ENCODE peak calls at places on chromosomes 3 and 15, in seven cellular contexts. N is Peyer's patch, Z is A172, S is AG04450, D is neural crest cell, T is hypothalamus, F is MCF 10A. X is an unnamed sample.
A peak's percentile ranks its signal among the peaks of the same experiment; 100 is the strongest.

GRCh38 chr3:187293977-187294376 is 2.4 kb upstream of the MASP1 start:
- DNase-seq in N (no peak), Z (no peak), S (no peak), D (no peak), T (no peak), F (no peak), X (peak; percentile 42)

GRCh38 chr15:40043927-40044716 is 5.1 kb upstream of the SRP14 start:
- DNase-seq in N (no peak), Z (no peak), S (no peak), D (no peak), T (no peak), F (no peak), X (no peak)

GRCh38 chr3:123038751-123039150 is 11.2 kb upstream of the SEMA5B start:
- DNase-seq in N (no peak), Z (no peak), S (no peak), D (no peak), T (no peak), F (no peak), X (no peak)

GRCh38 chr3:188137062-188137461 is 16.9 kb upstream of the LPP start:
- DNase-seq in N (no peak), Z (no peak), S (no peak), D (no peak), T (no peak), F (no peak), X (no peak)

GRCh38 chr3:4223783-4224182 is 79.4 kb upstream of the SETMAR start:
- DNase-seq in N (no peak), Z (no peak), S (no peak), D (no peak), T (no peak), F (no peak), X (no peak)

GRCh38 chr15:42911058-42911592 is 9.5 kb downstream of the TTBK2 start:
- DNase-seq in N (no peak), Z (no peak), S (no peak), D (no peak), T (no peak), F (peak; percentile 59), X (no peak)

GRCh38 chr3:123449986-123450474 is 1.1 kb upstream of the ADCY5 start:
- DNase-seq in N (no peak), Z (no peak), S (no peak), D (peak; percentile 23), T (peak; percentile 58), F (no peak), X (no peak)

GRCh38 chr3:111589303-111590095 is 5.6 kb downstream of the ZBED2 start:
- DNase-seq in N (no peak), Z (no peak), S (no peak), D (no peak), T (no peak), F (no peak), X (no peak)

GRCh38 chr3:24867783-24868182 is 373.1 kb upstream of the THRB start:
- DNase-seq in N (no peak), Z (no peak), S (no peak), D (no peak), T (no peak), F (no peak), X (no peak)

GRCh38 chr15:62895905-62896316 is 146.6 kb upstream of the TPM1 start:
- DNase-seq in N (no peak), Z (peak; percentile 83), S (peak; percentile 72), D (no peak), T (no peak), F (peak; percentile 52), X (peak; percentile 82)

GRCh38 chr15:47355759-47356158 is 361.5 kb upstream of the SEMA6D start:
- DNase-seq in N (no peak), Z (no peak), S (no peak), D (no peak), T (no peak), F (no peak), X (no peak)

GRCh38 chr3:165393458-165393857 is 197.3 kb upstream of the SLITRK3 start:
- DNase-seq in N (no peak), Z (no peak), S (no peak), D (no peak), T (no peak), F (no peak), X (no peak)

GRCh38 chr3:62415312-62415791 is 42.0 kb upstream of the FEZF2 start:
- DNase-seq in N (no peak), Z (no peak), S (no peak), D (peak; percentile 10), T (no peak), F (no peak), X (no peak)

GRCh38 chr3:32239638-32240550 is 1.4 kb downstream of the CMTM8 start:
- DNase-seq in N (peak; percentile 55), Z (no peak), S (no peak), D (peak; percentile 6), T (no peak), F (peak; percentile 35), X (peak; percentile 64)

GRCh38 chr3:33664195-33664594 is 53.9 kb downstream of the CLASP2 start:
- DNase-seq in N (no peak), Z (peak; percentile 43), S (peak; percentile 38), D (no peak), T (no peak), F (peak; percentile 83), X (peak; percentile 72)

GRCh38 chr3:31129241-31129640 is 234.8 kb upstream of the GADL1 start:
- DNase-seq in N (no peak), Z (no peak), S (no peak), D (no peak), T (no peak), F (no peak), X (no peak)

GRCh38 chr3:81154611-81155143 is 606.8 kb downstream of the GBE1 start:
- DNase-seq in N (no peak), Z (no peak), S (no peak), D (no peak), T (no peak), F (no peak), X (no peak)

GRCh38 chr3:9078561-9079240 is 115.4 kb upstream of the RAD18 start:
- DNase-seq in N (no peak), Z (no peak), S (no peak), D (no peak), T (no peak), F (no peak), X (no peak)